ENCODE peak calls at places on chromosomes 2 and 18, in six cellular contexts. H is AG09309; F is brain microvascular endothelial cell; J is CD8-positive, alpha-beta T cell; K is colonic mucosa; Z is body of pancreas. O is an unnamed sample.

GRCh38 chr2:133438026-133438425 is 130.2 kb downstream of the NCKAP5 start:
- DNase-seq in H (no peak), J (no peak), K (no peak), F (no peak), Z (no peak), O (no peak)

GRCh38 chr2:186664644-186665043 is 29.2 kb upstream of the FAM171B start:
- DNase-seq in F (no peak), Z (no peak), J (no peak), K (no peak), H (no peak), O (no peak)

GRCh38 chr2:102141915-102142828 is at the start of gene IL1R1:
- DNase-seq in K (peak), F (peak), Z (peak), H (peak), J (no peak), O (peak)

GRCh38 chr2:5123597-5124196 is 568.5 kb upstream of the SOX11 start:
- DNase-seq in K (no peak), J (no peak), Z (no peak), F (no peak), H (no peak), O (no peak)

GRCh38 chr2:171592026-171592555 is 69.8 kb downstream of the CYBRD1 start:
- DNase-seq in K (no peak), Z (no peak), F (no peak), H (no peak), J (no peak), O (no peak)

GRCh38 chr2:168915433-168916328 is 14.6 kb downstream of the G6PC2 start:
- DNase-seq in K (no peak), F (no peak), Z (no peak), H (no peak), J (no peak), O (no peak)

GRCh38 chr2:208466920-208467298 is 60.3 kb downstream of the PTH2R start:
- DNase-seq in F (peak), Z (no peak), K (no peak), J (no peak), H (no peak), O (peak)

GRCh38 chr2:102114290-102114721 is 28.2 kb upstream of the IL1R1 start:
- DNase-seq in F (peak), K (no peak), J (no peak), H (peak), Z (no peak), O (peak)

GRCh38 chr2:25323042-25323514 is 18.6 kb downstream of the DNMT3A start:
- DNase-seq in J (peak), F (peak), K (no peak), H (no peak), Z (no peak), O (no peak)

GRCh38 chr18:34354351-34354750 is 129.6 kb upstream of the NOL4 start:
- DNase-seq in H (no peak), F (no peak), J (no peak), K (no peak), Z (no peak), O (no peak)

GRCh38 chr2:164910091-164910899 is 45.0 kb downstream of the SLC38A11 start:
- DNase-seq in F (peak), H (peak), J (no peak), K (peak), Z (peak), O (no peak)

GRCh38 chr2:43152711-43153627 is 73.4 kb downstream of the ZFP36L2 start:
- DNase-seq in F (no peak), Z (no peak), J (no peak), K (no peak), H (no peak), O (no peak)

GRCh38 chr2:216495656-216496055 is 3.0 kb upstream of the RPL37A start:
- DNase-seq in J (no peak), H (no peak), Z (no peak), F (no peak), K (no peak), O (no peak)

GRCh38 chr2:192414794-192415193 is 220.1 kb upstream of the TMEFF2 start:
- DNase-seq in Z (no peak), K (no peak), F (no peak), H (no peak), J (no peak), O (no peak)

GRCh38 chr2:171996021-171996420 is 3.7 kb upstream of the METAP1D start:
- DNase-seq in J (no peak), F (no peak), K (no peak), H (no peak), Z (no peak), O (no peak)

GRCh38 chr18:74831571-74832250 is 234.0 kb downstream of the ZNF407 start:
- DNase-seq in K (no peak), F (peak), Z (no peak), J (no peak), H (no peak), O (no peak)

GRCh38 chr2:12493031-12493513 is 223.7 kb upstream of the TRIB2 start:
- DNase-seq in F (peak), H (peak), K (no peak), J (no peak), Z (no peak), O (peak)

DNA sequence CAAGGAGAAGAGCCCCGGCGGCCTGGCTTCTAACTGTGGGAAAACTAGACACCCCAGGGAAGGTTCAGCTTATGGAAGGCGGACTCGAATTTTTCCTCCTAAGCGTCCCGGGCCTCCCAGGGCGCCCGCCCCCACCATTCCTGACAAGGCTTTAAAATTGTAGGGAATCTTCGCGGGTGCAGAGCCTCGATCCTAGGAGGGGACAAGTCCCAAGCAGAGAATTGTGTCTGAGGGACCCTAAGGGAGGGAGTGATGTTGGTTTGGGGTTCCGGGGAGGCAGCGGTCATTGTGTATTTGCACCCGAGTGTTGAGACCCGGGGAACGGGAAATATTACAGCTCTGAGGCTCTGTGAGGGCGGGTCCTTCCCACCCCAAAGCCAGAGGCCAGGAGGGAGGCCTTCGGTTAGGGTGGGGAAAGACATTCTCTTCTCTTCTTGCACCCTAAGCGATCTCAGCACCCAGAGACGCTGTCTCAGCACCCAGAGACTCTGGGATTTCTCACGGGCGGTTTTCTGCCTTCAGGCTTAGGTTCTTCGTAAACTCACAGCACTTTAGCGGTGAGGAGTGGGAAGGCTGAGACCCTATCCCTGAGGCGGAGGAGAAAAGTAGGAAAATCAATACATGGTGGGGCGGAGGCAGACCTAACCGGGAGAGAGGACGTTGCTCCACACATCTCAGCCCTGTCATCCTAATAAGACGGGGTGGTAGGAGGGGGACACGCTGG is 7.6 kb downstream of the OSR1 start:
- DNase-seq in H (no peak), Z (no peak), J (no peak), F (no peak), K (no peak), O (no peak)
- H3K4me3 ChIP-seq in H (no peak), Z (no peak), J (no peak), F (peak), K (peak), O (no peak)

DNA sequence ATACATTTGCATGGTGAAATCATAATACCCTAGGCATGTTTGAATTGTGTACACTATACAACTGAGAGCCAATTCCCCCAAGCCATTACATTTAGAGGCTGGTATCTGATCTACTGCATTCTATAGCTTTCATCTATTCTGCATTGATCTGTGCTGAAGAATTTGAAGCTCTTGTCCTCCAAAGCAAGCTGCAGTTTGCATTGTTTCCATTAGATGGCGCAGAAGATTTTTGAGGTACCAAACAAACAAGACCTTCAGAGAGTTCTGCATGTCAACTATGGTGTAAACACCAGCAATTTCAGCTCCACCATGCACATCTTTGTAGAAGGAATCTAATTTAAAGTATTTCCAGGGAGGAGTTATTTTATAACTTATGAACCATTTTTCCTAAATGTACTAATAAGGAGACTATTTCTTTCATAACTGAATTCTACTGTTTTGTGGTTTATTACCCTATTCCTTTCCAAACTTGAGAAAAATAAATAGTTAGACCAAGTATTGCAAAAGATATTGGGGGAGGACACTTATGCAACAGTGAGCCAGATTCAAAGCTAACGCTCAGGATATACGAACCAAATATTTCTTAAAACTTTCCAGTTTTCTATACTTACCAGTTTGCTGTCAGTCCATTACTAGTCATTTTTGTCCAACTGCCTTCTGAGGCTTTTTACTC is 761.8 kb upstream of the ACVR2A start:
- DNase-seq in H (peak), F (peak), K (peak), J (peak), Z (peak), O (peak)
- TF ChIP-seq CTCF in H (peak), F (peak), K (peak), J (peak), Z (peak), O (peak)

DNA sequence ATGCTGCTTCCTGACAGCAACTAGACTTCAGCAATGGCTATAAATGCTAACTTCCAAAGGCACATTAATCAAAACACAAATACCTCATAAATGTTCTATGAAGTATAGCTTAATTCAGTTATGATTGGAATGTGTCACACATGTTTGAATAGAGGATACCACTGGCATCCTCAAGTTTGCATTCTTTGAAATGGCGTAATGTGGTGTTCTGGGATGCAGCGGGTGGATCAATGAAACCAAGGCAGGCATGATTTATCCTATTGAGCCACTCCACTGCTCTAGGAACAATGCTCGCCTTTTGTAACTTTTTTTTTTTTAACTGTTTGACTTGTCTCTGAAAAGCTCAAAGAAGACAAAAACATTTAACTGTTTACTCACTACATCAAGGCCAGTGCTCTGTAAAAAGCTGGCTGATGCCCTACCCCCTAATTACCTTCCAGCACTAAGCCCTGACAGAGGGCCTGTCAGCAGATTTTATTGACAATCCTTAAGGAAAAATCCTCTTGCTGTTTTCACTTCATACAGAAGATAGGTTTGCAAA is 278.8 kb upstream of the SESTD1 start:
- DNase-seq in K (no peak), F (no peak), Z (no peak), J (no peak), H (peak), O (no peak)
- H3K4me3 ChIP-seq in K (no peak), F (no peak), Z (no peak), J (no peak), H (no peak), O (no peak)

GRCh38 chr2:166233244-166233643 is 105.4 kb upstream of the SCN1A start:
- DNase-seq in Z (no peak), K (no peak), F (no peak), J (no peak), H (no peak), O (no peak)

GRCh38 chr2:166230724-166231070 is 102.9 kb upstream of the SCN1A start:
- DNase-seq in K (no peak), J (no peak), F (no peak), H (no peak), Z (no peak), O (no peak)

GRCh38 chr2:166230024-166230723 is 102.4 kb upstream of the SCN1A start:
- DNase-seq in Z (no peak), H (no peak), K (no peak), F (peak), J (no peak), O (no peak)

GRCh38 chr2:166234112-166234846 is 106.5 kb upstream of the SCN1A start:
- DNase-seq in K (no peak), Z (no peak), J (no peak), F (peak), H (no peak), O (no peak)

GRCh38 chr2:166229678-166230023 is 101.8 kb upstream of the SCN1A start:
- DNase-seq in J (no peak), K (no peak), F (no peak), Z (no peak), H (no peak), O (no peak)
- TF ChIP-seq CTCF in J (no peak), K (no peak), F (no peak), Z (no peak), H (no peak), O (no peak)